ENCODE peak calls at places on chromosome 6, in seven cellular contexts. Z is ovary, Y is fibroblast of lung, G is GM20000, T is left lung, J is uterus, V is body of pancreas. Q is an unnamed sample.
A peak's percentile ranks its signal among the peaks of the same experiment; 100 is the strongest.

GRCh38 chr6:77740380-77740779 is 87.5 kb downstream of the MEI4 start:
- DNase-seq in V (no peak), G (peak; percentile 5), Y (peak; percentile 18), Z (no peak), T (no peak), J (no peak), Q (no peak)

GRCh38 chr6:41427642-41428401 is 92.4 kb downstream of the NCR2 start:
- DNase-seq in V (peak; percentile 83), T (peak; percentile 85), J (peak; percentile 54), Y (no peak), Z (peak; percentile 48), G (peak; percentile 68), Q (peak; percentile 63)

GRCh38 chr6:30260036-30260504 is 46.9 kb upstream of the TRIM26 start:
- DNase-seq in V (peak; percentile 3), Z (no peak), T (peak; percentile 78), G (peak; percentile 25), J (no peak), Y (peak; percentile 17), Q (no peak)

GRCh38 chr6:29916741-29917140 is 25.6 kb upstream of the HLA-A start:
- DNase-seq in J (no peak), V (no peak), G (no peak), T (no peak), Y (no peak), Z (no peak), Q (no peak)

GRCh38 chr6:36954262-36954931 is at the start of gene PI16:
- DNase-seq in Z (no peak), V (no peak), J (no peak), Y (no peak), T (no peak), G (no peak), Q (no peak)

GRCh38 chr6:32684246-32684645 is 17.8 kb upstream of the HLA-DQB1 start:
- DNase-seq in J (no peak), Y (no peak), G (no peak), Z (no peak), T (no peak), V (no peak), Q (no peak)

GRCh38 chr6:31186052-31186734 is 15.7 kb upstream of the POU5F1 start:
- DNase-seq in V (peak; percentile 88), T (peak; percentile 80), J (peak; percentile 41), Y (no peak), G (no peak), Z (no peak), Q (peak; percentile 67)

GRCh38 chr6:72619883-72620696 is 1.8 kb upstream of the KCNQ5 start:
- DNase-seq in V (peak; percentile 24), T (peak; percentile 80), G (peak; percentile 83), Y (no peak), Z (no peak), J (no peak), Q (peak; percentile 66)

GRCh38 chr6:144248470-144249301 is 36.4 kb upstream of the UTRN start:
- DNase-seq in Z (no peak), G (no peak), V (no peak), T (no peak), Y (peak; percentile 87), J (no peak), Q (no peak)

DNA sequence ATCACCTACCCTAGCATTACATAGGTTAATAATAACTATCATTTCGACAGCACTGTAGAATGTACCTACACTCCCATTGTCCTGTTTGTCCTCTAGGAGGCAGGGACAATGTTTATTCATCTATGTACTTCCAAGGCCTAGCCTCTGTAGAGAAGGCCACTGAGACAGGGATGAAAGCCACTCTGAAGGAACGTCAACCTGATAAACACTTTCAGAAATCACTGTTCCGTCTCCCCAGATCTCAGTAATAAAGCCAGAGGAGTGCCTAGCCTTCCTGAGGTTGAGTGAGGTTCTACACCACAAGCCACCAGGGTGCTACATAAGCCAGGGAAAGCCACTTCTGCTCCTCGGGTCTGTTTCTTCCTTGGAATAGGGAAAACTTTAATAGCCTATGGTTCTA is 44.8 kb downstream of the POPDC3 start:
- DNase-seq in T (no peak), J (no peak), Z (no peak), G (no peak), Y (peak; percentile 20), V (no peak), Q (no peak)
- TF ChIP-seq CTCF in T (no peak), J (no peak), Z (no peak), G (no peak), Y (peak; percentile 28), V (no peak), Q (no peak)

GRCh38 chr6:101395345-101395744 is 1.8 kb downstream of the GRIK2 start:
- DNase-seq in G (no peak), Y (no peak), V (no peak), T (no peak), J (no peak), Z (no peak), Q (no peak)

GRCh38 chr6:101391772-101392560 is 1.5 kb upstream of the GRIK2 start:
- DNase-seq in V (no peak), T (peak; percentile 37), Z (no peak), Y (no peak), G (no peak), J (no peak), Q (no peak)

GRCh38 chr6:101396552-101397173 is 3.2 kb downstream of the GRIK2 start:
- DNase-seq in Y (peak; percentile 38), J (no peak), Z (peak; percentile 49), G (peak; percentile 75), T (no peak), V (peak; percentile 61), Q (peak; percentile 57)

GRCh38 chr6:101392561-101393230 is 812 bp upstream of the GRIK2 start:
- DNase-seq in Z (no peak), T (peak; percentile 43), Y (no peak), G (no peak), J (no peak), V (no peak), Q (no peak)

DNA sequence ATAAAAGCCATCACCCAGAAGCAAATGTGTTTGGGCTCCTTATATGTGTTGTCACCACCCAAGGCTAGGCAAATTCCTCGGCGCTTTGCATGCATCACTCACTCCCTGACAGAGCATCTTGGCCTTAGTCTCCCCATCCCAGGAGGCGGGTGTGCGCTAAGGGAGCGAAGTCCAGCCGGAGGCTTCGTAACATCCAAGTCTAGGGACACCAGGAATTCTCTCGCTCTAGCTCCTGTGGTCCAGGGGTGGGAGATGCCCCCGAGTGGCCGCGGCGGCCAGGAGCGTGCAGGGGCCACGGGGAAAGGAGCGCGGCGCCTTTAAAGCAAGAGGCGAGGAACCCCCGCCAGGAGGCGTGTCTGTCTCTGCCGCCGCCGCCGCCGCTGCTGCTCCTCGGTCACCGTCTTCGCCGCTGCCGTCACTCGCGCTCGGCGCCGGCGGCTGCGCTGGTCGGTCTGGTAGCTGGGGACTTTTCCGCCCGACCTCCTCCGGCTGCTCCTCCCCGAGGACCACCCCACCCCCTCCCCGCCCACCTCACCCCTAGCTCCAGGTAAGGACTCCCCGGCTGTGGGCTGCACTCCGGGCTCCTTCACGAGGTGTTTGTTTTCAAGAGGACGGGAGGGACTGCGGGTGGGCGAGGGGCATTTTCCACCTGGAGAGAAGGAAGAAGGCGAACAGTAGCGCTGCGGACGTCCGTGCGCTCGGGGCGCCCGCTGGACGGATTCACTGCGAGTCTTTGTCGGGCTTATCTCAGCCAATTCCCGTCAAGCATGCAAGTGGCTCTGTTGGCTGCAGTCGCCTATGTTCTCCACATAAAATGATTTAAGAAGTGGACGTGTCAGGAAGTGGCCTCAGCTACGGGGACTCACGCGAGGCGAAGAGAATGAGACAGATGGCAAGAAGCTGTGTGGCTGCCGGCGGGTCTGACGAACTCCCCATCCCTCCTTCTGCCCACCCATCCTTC is at the start of gene GRIK2:
- DNase-seq in G (no peak), V (peak; percentile 43), Y (no peak), J (no peak), Z (no peak), T (peak; percentile 77), Q (no peak)
- TF ChIP-seq CTCF in G (no peak), V (peak; percentile 51), Y (peak; percentile 23), J (no peak), Z (no peak), T (no peak), Q (peak; percentile 29)

DNA sequence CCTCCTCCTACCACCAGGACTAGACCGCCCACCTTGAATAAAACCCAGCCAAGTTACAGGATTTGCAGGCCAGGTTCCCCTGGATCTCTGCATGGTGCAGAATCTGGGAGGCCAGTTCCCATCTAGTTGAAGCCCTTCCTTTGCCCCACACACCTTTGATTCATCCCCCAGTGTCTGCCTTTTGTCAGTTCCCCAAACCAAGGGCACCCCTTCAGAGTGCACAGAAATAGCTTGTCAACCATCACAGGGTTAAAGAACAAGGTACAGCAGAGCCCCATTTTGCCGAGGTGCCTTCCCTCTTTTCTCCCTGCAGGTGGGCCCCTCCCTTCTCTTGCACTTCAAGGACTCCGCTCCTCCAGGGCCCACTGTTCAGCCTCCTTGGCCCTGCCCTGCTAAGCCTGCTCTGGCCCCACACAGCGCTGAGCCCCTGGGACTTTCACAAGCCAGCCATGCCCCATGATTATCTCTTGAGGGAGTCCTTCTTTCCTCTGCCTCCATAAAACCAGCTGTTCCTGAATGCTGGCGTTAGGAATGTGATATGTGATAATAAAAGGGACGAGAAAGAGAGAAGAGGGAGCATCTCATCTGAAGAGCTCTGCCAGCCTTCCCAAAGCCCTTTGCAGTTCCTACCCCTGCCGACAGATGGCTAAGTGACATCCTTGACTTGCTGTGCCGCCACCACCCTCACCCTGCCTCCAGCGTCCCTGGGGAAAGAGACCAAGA is 280.3 kb downstream of the CDC5L start:
- DNase-seq in V (peak; percentile 25), G (no peak), Y (no peak), J (no peak), Z (no peak), T (no peak), Q (no peak)
- TF ChIP-seq CTCF in V (peak; percentile 51), G (peak; percentile 50), Y (peak; percentile 27), J (no peak), Z (no peak), T (peak; percentile 63), Q (peak; percentile 35)

DNA sequence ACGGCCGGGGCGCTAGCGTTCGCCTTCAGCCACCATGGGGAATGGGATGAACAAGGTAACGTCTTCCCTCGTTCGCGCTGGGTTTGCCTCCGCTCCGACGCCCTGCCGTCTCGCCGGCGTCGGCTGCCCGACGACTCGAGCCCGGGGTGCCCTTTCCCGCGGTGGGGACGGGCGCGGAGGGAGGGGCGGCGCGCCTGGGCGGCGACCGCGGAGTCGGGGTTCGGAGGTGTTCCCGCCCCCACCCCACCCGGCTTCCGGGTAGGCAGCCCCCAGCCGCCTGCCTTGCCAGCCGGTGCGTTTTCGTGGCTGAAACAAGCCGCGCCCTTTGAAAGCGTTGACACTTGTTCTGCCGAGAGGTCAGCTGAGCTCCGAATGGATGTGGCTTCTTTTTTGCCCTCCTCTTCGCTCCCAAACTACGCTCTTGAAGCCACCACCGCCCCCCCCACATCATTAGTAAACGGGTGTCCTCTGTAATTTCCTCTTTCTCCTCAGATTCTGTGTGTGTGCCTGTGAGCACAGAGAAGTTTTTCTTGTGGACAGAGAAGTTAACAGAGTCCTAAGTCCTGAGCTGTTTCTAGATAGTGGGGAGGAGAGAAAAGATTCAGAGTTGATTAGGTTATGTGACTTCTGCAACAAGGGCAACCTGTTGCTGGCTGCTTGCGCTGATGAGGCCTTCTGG is 358 bp downstream of the DUSP22 start:
- DNase-seq in J (peak; percentile 56), V (peak; percentile 83), G (peak; percentile 93), Y (peak; percentile 38), Z (peak; percentile 67), T (peak; percentile 95), Q (peak; percentile 78)
- TF ChIP-seq CTCF in J (no peak), V (no peak), G (no peak), Y (no peak), Z (no peak), T (no peak), Q (no peak)

DNA sequence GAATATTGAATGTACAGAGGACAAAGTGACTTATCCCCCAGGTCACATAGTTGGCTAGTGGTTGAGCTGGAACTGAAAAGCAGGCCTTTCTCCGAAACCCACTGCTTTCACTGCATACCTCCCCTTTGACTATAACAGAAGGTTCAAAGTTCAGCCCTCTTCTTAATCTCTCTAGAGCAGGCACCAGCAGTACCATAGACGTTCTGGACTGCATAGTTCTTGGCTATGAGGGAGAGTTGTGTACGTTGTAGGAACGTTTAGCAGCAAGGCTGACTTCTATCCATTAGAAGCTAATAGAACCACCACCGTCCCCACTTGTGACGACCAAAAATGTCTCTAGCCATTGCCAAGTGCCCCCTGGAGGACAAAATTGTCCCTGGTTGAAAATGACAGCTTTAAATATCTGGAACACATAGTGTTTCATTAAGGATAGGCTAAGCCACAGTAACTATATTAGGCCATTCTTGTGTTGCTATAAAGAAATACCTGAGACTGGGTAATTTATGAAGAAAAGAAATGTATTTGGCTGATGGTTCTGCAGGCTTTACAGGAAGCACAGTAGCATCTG is 123.8 kb upstream of the MTHFD1L start:
- DNase-seq in J (no peak), Y (no peak), V (peak; percentile 14), Z (no peak), G (peak; percentile 42), T (no peak), Q (no peak)
- TF ChIP-seq CTCF in J (no peak), Y (no peak), V (peak; percentile 39), Z (no peak), G (peak; percentile 39), T (no peak), Q (peak; percentile 18)